ENCODE peak calls at places on chromosome 11, in eight cellular contexts. S is heart right ventricle, R is endodermal cell, Q is RWPE1, L is GM10248, F is AG10803, D is fibroblast of lung, M is prostate gland. V is an unnamed sample.

GRCh38 chr11:64441127-64441526 is 82.2 kb downstream of the RPS6KA4 start:
- DNase-seq in S (no peak), R (peak; percentile 24), Q (no peak), L (no peak), F (no peak), D (no peak), M (no peak), V (no peak)

GRCh38 chr11:44778200-44779100 is 51.7 kb downstream of the TSPAN18 start:
- DNase-seq in S (no peak), R (peak; percentile 60), Q (no peak), L (no peak), F (no peak), D (no peak), M (no peak), V (no peak)

GRCh38 chr11:58286249-58286648 is 18.2 kb upstream of the OR10W1 start:
- DNase-seq in S (no peak), R (peak; percentile 52), Q (peak; percentile 11), L (peak; percentile 26), F (peak; percentile 39), D (peak; percentile 9), M (no peak), V (no peak)

GRCh38 chr11:59173080-59173963 is 1.4 kb downstream of the DTX4 start:
- DNase-seq in S (peak; percentile 22), R (peak; percentile 86), Q (peak; percentile 20), L (no peak), F (peak; percentile 17), D (no peak), M (no peak), V (no peak)

GRCh38 chr11:373716-374551 is 4.6 kb downstream of the B4GALNT4 start:
- DNase-seq in S (peak; percentile 10), R (no peak), Q (no peak), L (no peak), F (no peak), D (no peak), M (no peak), V (no peak)

GRCh38 chr11:9752091-9752490 is 88.2 kb downstream of the SWAP70 start:
- DNase-seq in S (peak; percentile 41), R (no peak), Q (no peak), L (no peak), F (no peak), D (peak; percentile 51), M (no peak), V (no peak)

GRCh38 chr11:76152086-76152658 is 54.1 kb downstream of the WNT11 start:
- DNase-seq in S (peak; percentile 93), R (peak; percentile 97), Q (peak; percentile 83), L (peak; percentile 91), F (peak; percentile 74), D (peak; percentile 76), M (peak; percentile 79), V (no peak)

GRCh38 chr11:129324533-129325175 is 51.0 kb upstream of the BARX2 start:
- DNase-seq in S (peak; percentile 33), R (peak; percentile 56), Q (no peak), L (no peak), F (peak; percentile 14), D (peak; percentile 11), M (no peak), V (no peak)

GRCh38 chr11:28346721-28347120 is 238.5 kb downstream of the METTL15 start:
- DNase-seq in S (no peak), R (no peak), Q (no peak), L (no peak), F (peak; percentile 8), D (no peak), M (no peak), V (no peak)

GRCh38 chr11:128813729-128814128 is 53.4 kb downstream of the KCNJ1 start:
- DNase-seq in S (no peak), R (no peak), Q (no peak), L (no peak), F (no peak), D (no peak), M (no peak), V (no peak)

GRCh38 chr11:122103366-122103765 is 12.6 kb downstream of the BLID start:
- DNase-seq in S (no peak), R (no peak), Q (peak; percentile 30), L (no peak), F (peak; percentile 57), D (peak; percentile 52), M (no peak), V (no peak)

GRCh38 chr11:120525285-120526085 is 13.9 kb downstream of the GRIK4 start:
- DNase-seq in S (no peak), R (no peak), Q (no peak), L (no peak), F (no peak), D (no peak), M (no peak), V (no peak)

GRCh38 chr11:31106963-31107576 is 262.5 kb downstream of the DCDC1 start:
- DNase-seq in S (peak; percentile 24), R (peak; percentile 93), Q (peak; percentile 8), L (peak; percentile 26), F (peak; percentile 43), D (peak; percentile 53), M (peak; percentile 32), V (no peak)
- TF ChIP-seq CTCF in S (peak; percentile 73), R (peak; percentile 96), Q (peak; percentile 24), L (peak; percentile 60), F (peak; percentile 67), D (peak; percentile 73), M (peak; percentile 51), V (peak; percentile 54)

DNA sequence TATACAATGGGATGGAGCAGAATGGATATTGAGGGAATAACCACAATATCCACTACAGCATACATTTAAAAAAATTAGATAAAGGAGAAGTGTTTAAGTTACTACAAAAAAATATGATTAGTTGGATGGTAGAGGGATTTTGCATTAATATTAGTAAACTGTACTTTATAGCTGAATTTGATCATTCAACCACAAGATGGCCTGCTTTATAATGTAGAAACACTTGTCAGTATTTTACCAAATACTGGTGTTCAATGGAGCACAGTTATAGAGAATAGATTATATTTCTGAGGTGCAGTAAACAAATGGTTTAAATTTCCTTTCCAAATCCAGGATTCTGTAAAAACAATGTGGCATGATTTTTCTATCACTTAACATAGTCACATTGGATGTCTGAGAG is 818.8 kb upstream of the CHORDC1 start:
- DNase-seq in S (no peak), R (no peak), Q (no peak), L (no peak), F (no peak), D (peak; percentile 44), M (no peak), V (no peak)
- TF ChIP-seq CTCF in S (peak; percentile 29), R (no peak), Q (no peak), L (no peak), F (no peak), D (peak; percentile 25), M (no peak), V (no peak)

GRCh38 chr11:119307219-119307618 is 9.7 kb downstream of the MCAM start:
- DNase-seq in S (no peak), R (peak; percentile 71), Q (no peak), L (no peak), F (no peak), D (peak; percentile 11), M (no peak), V (no peak)
- TF ChIP-seq CTCF in S (peak; percentile 23), R (peak; percentile 55), Q (no peak), L (peak; percentile 25), F (no peak), D (peak; percentile 18), M (no peak), V (peak; percentile 1)

GRCh38 chr11:47329431-47329993 is 23.0 kb downstream of the MYBPC3 start:
- DNase-seq in S (no peak), R (no peak), Q (no peak), L (no peak), F (no peak), D (no peak), M (no peak), V (no peak)

GRCh38 chr11:47332303-47332711 is 20.2 kb downstream of the MYBPC3 start:
- DNase-seq in S (no peak), R (no peak), Q (no peak), L (no peak), F (no peak), D (no peak), M (no peak), V (no peak)

GRCh38 chr11:47331454-47332302 is 20.8 kb downstream of the MYBPC3 start:
- DNase-seq in S (no peak), R (no peak), Q (no peak), L (no peak), F (no peak), D (no peak), M (peak; percentile 56), V (no peak)

GRCh38 chr11:47328449-47329390 is 23.8 kb downstream of the MYBPC3 start:
- DNase-seq in S (peak; percentile 26), R (no peak), Q (no peak), L (peak; percentile 64), F (no peak), D (no peak), M (no peak), V (no peak)

GRCh38 chr11:47330002-47330911 is 22.2 kb downstream of the MYBPC3 start:
- DNase-seq in S (peak; percentile 35), R (peak; percentile 62), Q (no peak), L (no peak), F (no peak), D (no peak), M (no peak), V (no peak)
- TF ChIP-seq CTCF in S (peak; percentile 31), R (peak; percentile 56), Q (no peak), L (no peak), F (no peak), D (no peak), M (no peak), V (no peak)

GRCh38 chr11:103887001-103887680 is 149.3 kb upstream of the DDI1 start:
- DNase-seq in S (no peak), R (no peak), Q (no peak), L (no peak), F (no peak), D (no peak), M (no peak), V (no peak)
- TF ChIP-seq CTCF in S (no peak), R (no peak), Q (no peak), L (no peak), F (no peak), D (no peak), M (no peak), V (no peak)

DNA sequence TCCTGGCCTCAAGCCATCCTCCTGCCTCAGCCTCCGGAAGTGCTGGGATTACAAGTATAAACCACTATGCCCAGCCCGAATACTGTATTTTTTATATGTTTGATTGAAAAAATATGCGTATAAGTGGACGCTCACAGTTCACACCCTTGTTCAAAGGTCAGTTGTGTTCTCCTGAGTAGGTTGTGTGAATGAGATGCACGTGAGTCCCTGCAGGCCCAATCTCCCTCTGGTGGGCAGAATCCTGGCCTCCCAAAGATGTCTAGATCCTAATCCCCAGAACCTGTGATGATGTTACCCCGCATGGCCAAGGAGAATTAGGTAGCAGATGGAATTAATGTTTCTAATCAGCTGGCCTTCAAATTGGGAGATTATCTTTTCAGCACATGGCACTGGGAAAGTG is 41.9 kb downstream of the CTTN start:
- DNase-seq in S (no peak), R (no peak), Q (no peak), L (no peak), F (no peak), D (no peak), M (no peak), V (no peak)
- TF ChIP-seq CTCF in S (no peak), R (peak; percentile 48), Q (no peak), L (no peak), F (no peak), D (no peak), M (no peak), V (no peak)

DNA sequence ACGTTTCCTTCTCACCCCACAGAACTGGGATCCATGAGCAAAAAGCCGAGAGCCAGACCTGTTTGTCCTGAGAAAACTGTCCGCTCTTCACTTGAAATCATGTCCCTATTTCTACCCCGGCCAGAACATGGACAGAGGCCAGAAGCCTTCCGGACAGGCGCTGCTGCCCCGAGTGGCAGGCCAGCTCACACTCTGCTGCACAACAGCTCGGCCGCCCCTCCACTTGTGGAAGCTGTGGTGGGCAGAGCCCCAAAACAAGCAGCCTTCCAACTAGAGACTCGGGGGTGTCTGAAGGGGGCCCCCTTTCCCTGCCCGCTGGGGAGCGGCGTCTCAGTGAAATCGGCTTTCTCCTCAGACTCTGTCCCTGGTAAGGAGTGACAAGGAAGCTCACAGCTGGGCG is 24.0 kb downstream of the CD5 start:
- DNase-seq in S (peak; percentile 48), R (no peak), Q (no peak), L (no peak), F (no peak), D (peak; percentile 12), M (no peak), V (no peak)
- TF ChIP-seq CTCF in S (peak; percentile 37), R (peak; percentile 43), Q (no peak), L (peak; percentile 8), F (no peak), D (no peak), M (peak; percentile 9), V (no peak)